ENCODE peak calls at places on chromosomes 12 and 14, in nine cellular contexts. V is NAMALWA, Y is EL, K is heart right ventricle, L is cardiac muscle cell, Q is ovary, Z is head of caudate nucleus, U is mucosa of descending colon, X is AG04450. R is an unnamed sample.

GRCh38 chr14:76695263-76695920 is 65.9 kb upstream of the VASH1 start:
- DNase-seq in Z (no peak), Y (no peak), K (no peak), L (no peak), Q (no peak), V (no peak), U (no peak), X (no peak), R (no peak)

GRCh38 chr12:807041-807717 is 54.8 kb downstream of the WNK1 start:
- DNase-seq in L (no peak), V (no peak), Y (no peak), Z (no peak), U (no peak), K (no peak), X (no peak), Q (no peak), R (no peak)

GRCh38 chr12:95730457-95730856 is 60.1 kb downstream of the NTN4 start:
- DNase-seq in U (no peak), Q (no peak), Y (no peak), X (no peak), V (no peak), Z (no peak), K (no peak), L (no peak), R (no peak)

GRCh38 chr14:104239866-104240301 is 101.5 kb downstream of the KIF26A start:
- DNase-seq in Q (no peak), Z (peak), U (peak), L (no peak), K (no peak), V (no peak), X (no peak), Y (no peak), R (no peak)

GRCh38 chr12:96108321-96108720 is 72.9 kb upstream of the LTA4H start:
- DNase-seq in Y (no peak), X (no peak), Q (no peak), Z (peak), U (peak), K (peak), V (no peak), L (no peak), R (peak)

GRCh38 chr12:26226629-26227375 is 31.4 kb downstream of the SSPN start:
- DNase-seq in Z (peak), V (no peak), Y (peak), L (peak), K (peak), X (no peak), U (peak), Q (peak), R (peak)

GRCh38 chr14:71952381-71953363 is 20.4 kb downstream of the RGS6 start:
- DNase-seq in Y (no peak), Z (no peak), V (no peak), L (no peak), K (no peak), Q (no peak), X (no peak), U (no peak), R (no peak)

GRCh38 chr14:70653662-70654061 is 11.9 kb downstream of the TTC9 start:
- DNase-seq in Z (no peak), X (no peak), Q (no peak), V (no peak), Y (no peak), U (no peak), L (no peak), K (no peak), R (no peak)